ENCODE peak calls at places on chromosomes 13 and 19, in six cellular contexts. N is GM12891, D is H1, P is HepG2, M is K562, A is GM12878. R is an unnamed sample.

GRCh38 chr19:56155124-56155687 is 14.1 kb downstream of the ZNF444 start:
- DNase-seq in D (peak; percentile 87), N (no peak), A (no peak), P (no peak), M (peak; percentile 47), R (no peak)

GRCh38 chr19:7748756-7749155 is 1.4 kb upstream of the CD209 start:
- DNase-seq in M (no peak), D (peak; percentile 60), N (no peak), A (no peak), P (peak; percentile 14), R (no peak)

GRCh38 chr13:110218601-110219201 is 88.3 kb downstream of the COL4A1 start:
- DNase-seq in P (no peak), A (no peak), M (no peak), N (no peak), D (no peak), R (no peak)

GRCh38 chr19:41426952-41427646 is at the start of gene B3GNT8:
- DNase-seq in A (no peak), N (peak; percentile 60), P (peak; percentile 59), M (peak; percentile 94), D (peak; percentile 88), R (peak; percentile 52)

GRCh38 chr13:20232556-20233277 is 598 bp upstream of the GJB6 start:
- DNase-seq in P (no peak), A (no peak), D (no peak), N (no peak), M (no peak), R (no peak)

GRCh38 chr13:58134012-58134411 is 502.5 kb downstream of the PCDH17 start:
- DNase-seq in N (no peak), P (no peak), M (no peak), D (no peak), A (no peak), R (no peak)

GRCh38 chr13:109383683-109384082 is 402.7 kb downstream of the IRS2 start:
- DNase-seq in D (no peak), A (no peak), N (no peak), M (no peak), P (no peak), R (no peak)

GRCh38 chr19:722553-723101 is 13.9 kb downstream of the PALM start:
- DNase-seq in P (no peak), N (no peak), A (no peak), D (no peak), M (no peak), R (no peak)

GRCh38 chr19:13053761-13054604 is 48.7 kb downstream of the LYL1 start:
- DNase-seq in M (no peak), N (no peak), P (peak; percentile 97), D (no peak), A (no peak), R (no peak)

GRCh38 chr13:84524586-84524985 is 642.3 kb upstream of the SLITRK1 start:
- DNase-seq in N (no peak), P (no peak), A (no peak), D (no peak), M (no peak), R (no peak)

GRCh38 chr19:51187395-51188226 is 37.3 kb upstream of the CD33 start:
- DNase-seq in P (no peak), N (no peak), D (no peak), A (no peak), M (peak; percentile 38), R (no peak)

GRCh38 chr13:99757756-99758464 is 213.7 kb downstream of the ZIC5 start:
- DNase-seq in A (no peak), D (peak; percentile 42), N (no peak), M (no peak), P (no peak), R (no peak)

GRCh38 chr19:56964526-56964925 is 124.0 kb upstream of the PEG3 start:
- DNase-seq in M (no peak), A (no peak), P (no peak), N (no peak), D (no peak), R (no peak)

GRCh38 chr13:113930711-113931637 is 42.9 kb downstream of the C13orf46 start:
- DNase-seq in D (no peak), M (no peak), P (no peak), N (no peak), A (peak; percentile 44), R (peak; percentile 64)

GRCh38 chr19:10861118-10861651 is 10.2 kb upstream of the CARM1 start:
- DNase-seq in D (peak; percentile 84), N (no peak), M (peak; percentile 29), A (no peak), P (peak; percentile 54), R (no peak)

GRCh38 chr13:79870123-79870522 is 389.2 kb downstream of the NDFIP2 start:
- DNase-seq in A (no peak), D (no peak), P (no peak), N (no peak), M (no peak), R (no peak)

GRCh38 chr13:51935326-51936171 is 73.8 kb downstream of the CCDC70 start:
- DNase-seq in N (no peak), D (peak; percentile 74), M (peak; percentile 33), P (no peak), A (no peak), R (no peak)

GRCh38 chr19:869245-870177 is 10.0 kb downstream of the CFD start:
- DNase-seq in D (no peak), A (no peak), M (no peak), P (no peak), N (no peak), R (no peak)

GRCh38 chr19:22257916-22258315 is 28.3 kb upstream of the ZNF729 start:
- DNase-seq in A (no peak), M (no peak), P (no peak), D (no peak), N (no peak), R (no peak)

GRCh38 chr19:15129856-15130580 is 22.8 kb downstream of the SYDE1 start:
- DNase-seq in P (no peak), A (no peak), N (no peak), M (no peak), D (no peak), R (no peak)

GRCh38 chr13:105969761-105970160 is 565.7 kb downstream of the EFNB2 start:
- DNase-seq in P (no peak), N (no peak), D (no peak), A (no peak), M (no peak), R (no peak)

GRCh38 chr19:4583961-4584669 is 24.6 kb upstream of the SEMA6B start:
- DNase-seq in A (no peak), P (peak; percentile 97), N (no peak), D (peak; percentile 95), M (peak; percentile 76), R (no peak)

GRCh38 chr19:55676889-55677505 is 2.0 kb downstream of the EPN1 start:
- DNase-seq in D (no peak), M (no peak), P (no peak), A (no peak), N (no peak), R (no peak)

GRCh38 chr13:79782541-79783216 is 301.7 kb downstream of the NDFIP2 start:
- DNase-seq in P (peak; percentile 14), D (peak; percentile 66), M (no peak), N (no peak), A (no peak), R (no peak)

DNA sequence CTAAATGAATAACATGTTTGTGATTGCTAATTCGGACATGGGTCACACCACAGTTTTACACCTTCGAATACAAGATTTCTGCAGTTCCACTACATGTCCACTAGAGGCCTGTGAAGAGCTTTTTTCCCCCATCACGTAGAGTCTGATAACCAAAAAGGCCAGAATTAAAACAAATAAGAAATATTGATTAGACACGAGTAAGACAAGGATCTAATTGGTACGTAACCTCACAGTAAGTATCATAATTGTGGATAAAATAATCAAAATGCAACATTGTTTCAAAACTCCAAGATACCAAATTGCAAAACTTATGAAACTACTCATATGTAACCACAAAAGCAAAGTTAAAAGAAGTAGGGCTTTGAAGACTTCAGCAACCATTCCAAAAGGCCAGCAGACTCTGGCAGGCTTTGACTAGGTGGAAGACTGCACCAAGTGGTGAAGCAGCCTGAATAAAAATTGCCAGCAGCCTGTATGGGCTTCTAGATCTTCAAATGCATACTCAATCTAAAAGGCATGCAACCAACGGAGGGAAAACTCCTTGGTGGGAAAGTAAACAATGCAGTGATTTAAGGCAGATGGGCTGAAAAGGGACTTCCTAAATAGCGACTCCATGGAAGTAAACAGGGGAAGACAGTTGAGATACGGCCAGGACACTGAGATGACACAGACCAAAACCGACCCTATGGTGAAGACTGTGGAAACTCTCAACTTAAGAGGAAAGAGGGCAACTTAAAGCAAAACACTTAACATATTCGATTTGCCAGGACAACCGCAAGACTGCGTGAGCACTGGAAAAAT is 56.7 kb downstream of the STARD13 start:
- DNase-seq in P (peak; percentile 62), A (no peak), N (no peak), D (no peak), M (peak; percentile 28), R (no peak)
- TF ChIP-seq TAF1 in P (no peak), A (no peak), N (no peak), D (no peak), M (no peak), R (no peak)

GRCh38 chr19:34364830-34365462 is at the start of gene GPI:
- DNase-seq in N (peak; percentile 84), P (peak; percentile 61), A (no peak), M (peak; percentile 82), D (peak; percentile 83), R (peak; percentile 84)
- TF ChIP-seq POLR2A in N (peak; percentile 73), P (peak; percentile 71), A (peak; percentile 88), M (peak; percentile 74), D (peak; percentile 72), R (peak; percentile 86)

DNA sequence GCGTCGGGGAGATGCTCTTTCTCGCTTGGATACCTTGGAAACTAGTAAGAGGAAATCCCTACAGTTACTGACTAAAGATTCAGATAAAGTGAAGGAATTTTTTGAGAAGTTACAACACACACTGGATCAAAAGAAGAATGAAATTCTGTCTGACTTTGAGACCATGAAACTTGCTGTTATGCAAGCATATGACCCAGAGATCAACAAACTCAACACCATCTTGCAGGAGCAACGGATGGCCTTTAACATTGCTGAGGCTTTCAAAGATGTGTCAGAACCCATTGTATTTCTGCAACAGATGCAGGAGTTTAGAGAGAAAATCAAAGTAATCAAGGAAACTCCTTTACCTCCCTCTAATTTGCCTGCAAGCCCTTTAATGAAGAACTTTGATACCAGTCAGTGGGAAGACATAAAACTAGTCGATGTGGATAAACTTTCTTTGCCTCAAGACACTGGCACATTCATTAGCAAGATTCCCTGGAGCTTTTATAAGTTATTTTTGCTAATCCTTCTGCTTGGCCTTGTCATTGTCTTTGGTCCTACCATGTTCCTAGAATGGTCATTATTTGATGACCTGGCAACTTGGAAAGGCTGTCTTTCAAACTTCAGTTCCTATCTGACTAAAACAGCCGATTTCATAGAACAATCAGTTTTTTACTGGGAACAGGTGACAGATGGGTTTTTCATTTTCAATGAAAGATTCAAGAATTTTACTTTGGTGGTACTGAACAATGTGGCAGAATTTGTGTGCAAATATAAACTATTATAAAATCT is 2.7 kb upstream of the KCNRG start:
- DNase-seq in A (no peak), D (no peak), P (no peak), N (no peak), M (no peak), R (no peak)
- TF ChIP-seq POLR2AphosphoS5 in A (no peak), D (no peak), P (no peak), N (no peak), M (no peak), R (no peak)

DNA sequence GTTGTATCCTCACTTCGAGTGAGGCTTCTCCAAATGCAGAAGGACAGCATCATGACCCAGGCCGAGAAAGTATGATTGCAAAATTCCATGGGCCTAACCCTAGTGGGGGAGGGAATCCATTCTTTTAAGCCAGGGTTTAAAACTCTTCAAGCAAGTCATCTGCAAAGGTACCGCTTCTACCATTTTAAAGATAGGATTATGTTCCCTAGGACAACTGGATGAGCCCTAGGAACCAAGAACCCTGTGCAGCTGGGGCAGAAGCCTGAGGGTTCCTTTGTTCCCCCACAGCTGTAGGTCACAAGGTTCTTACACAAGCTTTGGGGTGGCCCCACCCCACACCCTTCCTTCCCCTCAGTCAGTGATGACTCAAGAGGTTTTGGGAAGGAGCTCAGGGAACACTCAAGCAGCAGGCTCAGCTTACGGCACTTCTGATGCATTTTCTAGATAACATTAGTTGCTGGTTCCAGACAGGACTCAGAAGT is 13.5 kb downstream of the ARL11 start:
- DNase-seq in M (peak; percentile 37), P (no peak), N (no peak), D (no peak), A (no peak), R (no peak)
- TF ChIP-seq TAF1 in M (no peak), P (no peak), N (no peak), D (no peak), A (no peak), R (no peak)